ENCODE peak calls at places on chromosomes 1 and 21, in six cellular contexts. One of them, this sample, is unnamed.

GRCh38 chr1:56819393-56819899 is at the start of gene FYB2:
- DNase-seq in HTR-8/SVneo: no peak
- DNase-seq in left ventricle myocardium superior: peak
- DNase-seq in fibroblast of the conjunctiva: no peak
- DNase-seq in stimulated activated CD8-positive, alpha-beta memory T cell treated with anti-CD3 and anti-CD28 coated beads, Interleukin-12 subunit alpha, Interleukin-12 subunit beta, amount 100 ng/mL, for 1 hour: no peak
- DNase-seq in AG08395: no peak
- DNase-seq in this sample: no peak

GRCh38 chr1:101444873-101445618 is 208.2 kb downstream of the S1PR1 start:
- DNase-seq in HTR-8/SVneo: no peak
- DNase-seq in left ventricle myocardium superior: no peak
- DNase-seq in fibroblast of the conjunctiva: no peak
- DNase-seq in stimulated activated CD8-positive, alpha-beta memory T cell treated with anti-CD3 and anti-CD28 coated beads, Interleukin-12 subunit alpha, Interleukin-12 subunit beta, amount 100 ng/mL, for 1 hour: no peak
- DNase-seq in AG08395: no peak
- DNase-seq in this sample: no peak

GRCh38 chr1:151146416-151147131 is at the start of gene SEMA6C:
- DNase-seq in HTR-8/SVneo: peak
- DNase-seq in left ventricle myocardium superior: peak
- DNase-seq in fibroblast of the conjunctiva: peak
- DNase-seq in stimulated activated CD8-positive, alpha-beta memory T cell treated with anti-CD3 and anti-CD28 coated beads, Interleukin-12 subunit alpha, Interleukin-12 subunit beta, amount 100 ng/mL, for 1 hour: peak
- DNase-seq in AG08395: peak
- DNase-seq in this sample: no peak

GRCh38 chr1:45552309-45552708 is 1.7 kb downstream of the AKR1A1 start:
- DNase-seq in HTR-8/SVneo: no peak
- DNase-seq in left ventricle myocardium superior: no peak
- DNase-seq in fibroblast of the conjunctiva: no peak
- DNase-seq in stimulated activated CD8-positive, alpha-beta memory T cell treated with anti-CD3 and anti-CD28 coated beads, Interleukin-12 subunit alpha, Interleukin-12 subunit beta, amount 100 ng/mL, for 1 hour: no peak
- DNase-seq in AG08395: no peak
- DNase-seq in this sample: no peak

GRCh38 chr1:36142121-36142520 is 7.2 kb downstream of the TRAPPC3 start:
- DNase-seq in HTR-8/SVneo: no peak
- DNase-seq in left ventricle myocardium superior: no peak
- DNase-seq in fibroblast of the conjunctiva: no peak
- DNase-seq in stimulated activated CD8-positive, alpha-beta memory T cell treated with anti-CD3 and anti-CD28 coated beads, Interleukin-12 subunit alpha, Interleukin-12 subunit beta, amount 100 ng/mL, for 1 hour: no peak
- DNase-seq in AG08395: no peak
- DNase-seq in this sample: no peak

GRCh38 chr1:202254454-202255252 is 61.1 kb downstream of the LGR6 start:
- DNase-seq in HTR-8/SVneo: no peak
- DNase-seq in left ventricle myocardium superior: no peak
- DNase-seq in fibroblast of the conjunctiva: no peak
- DNase-seq in stimulated activated CD8-positive, alpha-beta memory T cell treated with anti-CD3 and anti-CD28 coated beads, Interleukin-12 subunit alpha, Interleukin-12 subunit beta, amount 100 ng/mL, for 1 hour: no peak
- DNase-seq in AG08395: no peak
- DNase-seq in this sample: no peak

GRCh38 chr1:110645962-110646735 is 28.6 kb downstream of the KCNA3 start:
- DNase-seq in HTR-8/SVneo: no peak
- DNase-seq in left ventricle myocardium superior: no peak
- DNase-seq in fibroblast of the conjunctiva: no peak
- DNase-seq in stimulated activated CD8-positive, alpha-beta memory T cell treated with anti-CD3 and anti-CD28 coated beads, Interleukin-12 subunit alpha, Interleukin-12 subunit beta, amount 100 ng/mL, for 1 hour: no peak
- DNase-seq in AG08395: peak
- DNase-seq in this sample: no peak

GRCh38 chr21:44881586-44881939 is 8.1 kb upstream of the PTTG1IP start:
- DNase-seq in HTR-8/SVneo: no peak
- DNase-seq in left ventricle myocardium superior: peak
- DNase-seq in fibroblast of the conjunctiva: no peak
- DNase-seq in stimulated activated CD8-positive, alpha-beta memory T cell treated with anti-CD3 and anti-CD28 coated beads, Interleukin-12 subunit alpha, Interleukin-12 subunit beta, amount 100 ng/mL, for 1 hour: no peak
- DNase-seq in AG08395: no peak
- DNase-seq in this sample: no peak

GRCh38 chr1:114671011-114671938 is 1.4 kb upstream of the DENND2C start:
- DNase-seq in HTR-8/SVneo: peak
- DNase-seq in left ventricle myocardium superior: no peak
- DNase-seq in fibroblast of the conjunctiva: no peak
- DNase-seq in stimulated activated CD8-positive, alpha-beta memory T cell treated with anti-CD3 and anti-CD28 coated beads, Interleukin-12 subunit alpha, Interleukin-12 subunit beta, amount 100 ng/mL, for 1 hour: no peak
- DNase-seq in AG08395: peak
- DNase-seq in this sample: no peak